ENCODE peak calls at places on chromosome 7, in seven cellular contexts. F is pons; L is CD8-positive, alpha-beta T cell; N is activated effector memory CD4-positive, alpha-beta T cell treated with Interleukin-2 at 50 U/mL for 16 hours; Q is dermis microvascular lymphatic vessel endothelial cell; P is sciatic nerve; S is iPS-NIHi11. O is an unnamed sample.
A peak's percentile ranks its signal among the peaks of the same experiment; 100 is the strongest.

GRCh38 chr7:132134814-132135445 is 441.3 kb downstream of the PLXNA4 start:
- DNase-seq in F (no peak), L (no peak), Q (no peak), P (no peak), N (no peak), S (no peak), O (no peak)

GRCh38 chr7:16092711-16093110 is 328.6 kb downstream of the CRPPA start:
- DNase-seq in L (no peak), N (no peak), P (no peak), Q (no peak), F (no peak), S (no peak), O (no peak)

GRCh38 chr7:1707756-1708611 is 37.9 kb downstream of the ELFN1 start:
- DNase-seq in L (no peak), Q (no peak), S (no peak), P (peak; percentile 25), N (no peak), F (no peak), O (no peak)

GRCh38 chr7:6226194-6226799 is 46.1 kb downstream of the CYTH3 start:
- DNase-seq in L (no peak), N (no peak), P (no peak), F (no peak), Q (no peak), S (no peak), O (no peak)

GRCh38 chr7:135441791-135442190 is 68.1 kb downstream of the CNOT4 start:
- DNase-seq in Q (peak; percentile 34), S (no peak), L (no peak), P (no peak), F (no peak), N (no peak), O (no peak)

GRCh38 chr7:159117366-159118219 is 27.1 kb downstream of the VIPR2 start:
- DNase-seq in N (no peak), P (peak; percentile 46), F (no peak), S (no peak), L (no peak), Q (no peak), O (no peak)

GRCh38 chr7:38751416-38751815 is 120.2 kb upstream of the AMPH start:
- DNase-seq in L (no peak), P (no peak), N (no peak), Q (no peak), S (no peak), F (no peak), O (no peak)

GRCh38 chr7:115135111-115135510 is 213.2 kb downstream of the MDFIC start:
- DNase-seq in Q (peak; percentile 75), P (no peak), F (no peak), N (no peak), S (no peak), L (no peak), O (no peak)

GRCh38 chr7:91379246-91379645 is 115.0 kb downstream of the FZD1 start:
- DNase-seq in S (no peak), N (no peak), P (no peak), L (no peak), Q (no peak), F (no peak), O (no peak)

GRCh38 chr7:28921822-28922221 is 36.3 kb downstream of the TRIL start:
- DNase-seq in L (peak; percentile 7), S (peak; percentile 72), N (no peak), P (no peak), F (peak; percentile 89), Q (peak; percentile 77), O (peak; percentile 8)

GRCh38 chr7:99737726-99738125 is 2.7 kb upstream of the CYP3A7 start:
- DNase-seq in Q (peak; percentile 3), N (no peak), P (no peak), S (no peak), F (no peak), L (no peak), O (no peak)

GRCh38 chr7:56174346-56175085 is 58.3 kb upstream of the NUPR2 start:
- DNase-seq in F (no peak), L (no peak), Q (no peak), P (peak; percentile 46), N (no peak), S (no peak), O (no peak)

GRCh38 chr7:121872831-121873764 is at the start of gene PTPRZ1:
- DNase-seq in N (no peak), F (no peak), L (no peak), S (peak; percentile 88), Q (peak; percentile 29), P (peak; percentile 55), O (no peak)

GRCh38 chr7:82183633-82184032 is 259.9 kb downstream of the CACNA2D1 start:
- DNase-seq in S (no peak), L (no peak), Q (no peak), P (no peak), N (no peak), F (no peak), O (no peak)

GRCh38 chr7:2493205-2493604 is 17.0 kb upstream of the GRIFIN start:
- DNase-seq in N (no peak), S (no peak), L (no peak), P (no peak), F (no peak), Q (no peak), O (no peak)

GRCh38 chr7:126838194-126838593 is 414.5 kb downstream of the GRM8 start:
- DNase-seq in P (no peak), N (no peak), Q (no peak), F (no peak), S (no peak), L (no peak), O (no peak)

GRCh38 chr7:927031-927671 is 27.3 kb downstream of the ADAP1 start:
- DNase-seq in Q (no peak), S (peak; percentile 2), L (no peak), P (peak; percentile 56), N (no peak), F (peak; percentile 93), O (no peak)

GRCh38 chr7:91041901-91042457 is 222.3 kb upstream of the FZD1 start:
- DNase-seq in Q (no peak), F (no peak), N (no peak), S (no peak), L (no peak), P (no peak), O (no peak)

O was measured in central memory CD4-positive, alpha-beta T cell.